ENCODE peak calls at places on chromosomes 16 and 17, in four cellular contexts. M, K, E and D are unnamed samples.

GRCh38 chr17:1050996-1051925 is 54.3 kb downstream of the TIMM22 start:
- DNase-seq in K (no peak), M (no peak), E (no peak), D (no peak)

GRCh38 chr17:47736501-47737211 is 3.6 kb downstream of the TBX21 start:
- DNase-seq in K (no peak), M (no peak), E (no peak), D (no peak)

GRCh38 chr17:9363440-9364350 is 211.9 kb downstream of the STX8 start:
- DNase-seq in K (no peak), E (no peak), M (peak), D (no peak)

GRCh38 chr17:83080641-83081560 is 1.5 kb downstream of the METRNL start:
- DNase-seq in M (peak), E (peak), K (no peak), D (peak)

GRCh38 chr17:561118-561517 is 153.5 kb downstream of the VPS53 start:
- DNase-seq in K (no peak), M (peak), E (no peak), D (no peak)

GRCh38 chr16:3129137-3130131 is 5.4 kb upstream of the ZNF213 start:
- DNase-seq in M (peak), K (peak), E (peak), D (peak)

GRCh38 chr17:32910769-32911168 is 17.2 kb upstream of the TMEM98 start:
- DNase-seq in M (no peak), E (peak), K (no peak), D (no peak)

GRCh38 chr16:51540259-51540658 is 389.2 kb upstream of the SALL1 start:
- DNase-seq in E (no peak), M (peak), K (no peak), D (no peak)

GRCh38 chr17:42248351-42249179 is 27.6 kb downstream of the STAT5B start:
- DNase-seq in K (peak), E (no peak), M (peak), D (no peak)

GRCh38 chr16:20871935-20872815 is 28.0 kb downstream of the DCUN1D3 start:
- DNase-seq in M (no peak), E (no peak), K (no peak), D (no peak)

GRCh38 chr17:65254166-65254565 is 117.0 kb downstream of the RGS9 start:
- DNase-seq in E (no peak), K (no peak), M (peak), D (no peak)

GRCh38 chr16:4309833-4310266 is 6.0 kb upstream of the GLIS2 start:
- DNase-seq in E (peak), K (peak), M (peak), D (peak)

GRCh38 chr16:15879255-15879804 is 9.1 kb downstream of the CEP20 start:
- DNase-seq in E (no peak), M (peak), K (no peak), D (no peak)

GRCh38 chr16:71250461-71251232 is 20.1 kb upstream of the HYDIN start:
- DNase-seq in K (no peak), E (no peak), M (no peak), D (no peak)

GRCh38 chr17:58572846-58573245 is 58.4 kb upstream of the MTMR4 start:
- DNase-seq in E (no peak), K (no peak), M (no peak), D (no peak)

GRCh38 chr17:58575511-58575910 is 61.1 kb upstream of the MTMR4 start:
- DNase-seq in E (no peak), M (peak), K (no peak), D (no peak)

GRCh38 chr17:58574025-58574424 is 59.6 kb upstream of the MTMR4 start:
- DNase-seq in M (no peak), K (no peak), E (no peak), D (no peak)

GRCh38 chr17:58576679-58577367 is 62.4 kb upstream of the MTMR4 start:
- DNase-seq in E (no peak), M (no peak), K (no peak), D (no peak)

DNA sequence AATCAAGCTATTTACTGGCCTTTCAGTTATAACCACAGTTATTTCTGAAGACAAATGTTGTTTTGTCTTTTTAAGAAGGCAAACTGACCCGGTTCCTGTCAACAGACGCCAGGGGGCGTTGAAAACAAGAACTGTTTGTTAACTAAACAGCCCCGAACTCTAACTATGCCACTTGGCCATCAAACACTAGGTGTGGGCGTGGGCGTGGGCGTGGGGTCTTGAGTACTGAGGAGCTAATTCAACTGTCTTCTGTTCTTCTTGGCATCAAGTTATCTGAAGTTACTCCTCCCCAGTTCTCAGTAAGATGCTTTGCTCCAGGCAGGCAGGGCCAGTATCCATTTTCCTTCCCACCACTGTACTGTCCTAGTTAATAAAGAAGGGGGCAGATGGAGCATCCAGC is 63.3 kb upstream of the MTMR4 start:
- DNase-seq in E (no peak), M (peak), K (peak), D (peak)
- TF ChIP-seq CTCF in E (peak), M (peak), K (peak), D (peak)

GRCh38 chr17:80221401-80221800 is 1.2 kb downstream of the SLC26A11 start:
- DNase-seq in E (no peak), M (no peak), K (no peak), D (no peak)
- TF ChIP-seq CTCF in E (no peak), M (no peak), K (no peak), D (no peak)

GRCh38 chr16:23124315-23124714 is 24.9 kb downstream of the USP31 start:
- DNase-seq in M (peak), K (no peak), E (no peak), D (no peak)
- TF ChIP-seq CTCF in M (no peak), K (no peak), E (no peak), D (no peak)

DNA sequence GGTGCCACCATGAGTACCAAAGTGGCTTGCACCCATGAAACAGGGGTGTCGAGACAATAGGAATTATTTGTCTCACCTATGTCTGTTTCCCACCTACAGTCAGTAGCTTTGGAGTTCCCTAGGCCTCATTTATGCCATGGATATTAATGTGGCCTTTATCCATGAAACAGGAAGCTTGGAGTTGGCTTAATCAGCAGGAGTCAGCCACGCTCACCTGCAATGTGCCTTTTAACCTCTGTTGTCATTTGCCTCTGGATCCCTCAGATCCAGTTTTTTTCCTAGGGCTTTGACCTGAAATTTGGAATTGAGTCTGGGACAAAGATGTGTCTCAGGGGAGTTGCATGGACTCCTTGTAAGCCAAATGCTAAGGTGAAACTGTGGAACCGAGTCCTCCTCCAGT is 44.4 kb downstream of the TAOK1 start:
- DNase-seq in E (no peak), K (no peak), M (no peak), D (no peak)
- TF ChIP-seq CTCF in E (no peak), K (no peak), M (no peak), D (no peak)

GRCh38 chr16:85936761-85937343 is 37.9 kb downstream of the IRF8 start:
- DNase-seq in M (no peak), E (no peak), K (no peak), D (no peak)
- TF ChIP-seq CTCF in M (no peak), E (no peak), K (no peak), D (no peak)

DNA sequence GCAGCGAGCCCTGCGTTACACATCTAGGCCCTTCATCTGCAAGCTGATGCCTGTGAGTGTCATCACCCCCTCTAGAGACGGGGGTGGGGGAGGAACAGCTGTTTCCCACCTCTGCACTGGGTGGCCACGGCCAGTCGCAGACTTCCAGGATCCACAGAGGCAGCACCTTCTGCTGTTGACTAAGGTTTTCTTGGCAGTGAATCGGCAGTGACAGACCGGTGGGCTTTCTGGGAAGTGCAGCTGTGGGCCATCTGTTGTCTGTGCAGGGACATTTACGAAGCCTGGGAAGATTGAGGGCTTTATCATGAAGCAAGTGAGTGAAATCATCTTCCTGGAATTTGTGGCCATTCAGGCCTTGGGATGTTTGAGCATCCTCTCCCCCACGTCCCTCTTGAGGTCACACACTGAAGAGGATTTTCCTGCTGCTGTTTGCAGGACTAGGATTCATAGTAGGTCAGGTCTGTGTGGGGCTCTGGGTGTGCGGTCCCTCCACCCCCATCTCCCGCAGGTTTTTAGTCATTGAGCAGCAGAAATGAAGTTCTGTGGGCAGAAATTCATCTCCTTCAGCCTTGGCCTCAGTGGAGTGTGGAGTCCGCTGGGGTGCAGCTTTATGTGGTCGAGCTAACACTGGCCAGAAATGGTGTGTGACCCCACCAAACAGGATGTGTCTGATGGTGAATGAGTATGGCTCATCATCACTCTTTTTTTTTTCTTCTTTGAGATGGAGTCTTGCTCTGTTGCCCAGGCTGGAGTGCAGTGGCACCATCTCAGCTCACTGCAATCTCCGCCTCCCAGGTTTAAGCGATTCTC is 12.0 kb downstream of the PGS1 start:
- DNase-seq in M (peak), K (peak), E (no peak), D (no peak)
- TF ChIP-seq CTCF in M (peak), K (peak), E (no peak), D (no peak)